ENCODE peak calls at places on chromosomes 2 and 18, in seven cellular contexts. One of them, this sample, is unnamed.

GRCh38 chr2:13193900-13194299 is 477.2 kb downstream of the TRIB2 start:
- DNase-seq in IMR-90: peak; percentile 16
- DNase-seq in esophagus squamous epithelium: no peak
- DNase-seq in lower leg skin: no peak
- DNase-seq in heart left ventricle: no peak
- DNase-seq in breast epithelium: no peak
- DNase-seq in sigmoid colon: no peak
- DNase-seq in this sample: peak; percentile 5

GRCh38 chr18:49762191-49763077 is 50.9 kb downstream of the ACAA2 start:
- DNase-seq in IMR-90: no peak
- DNase-seq in esophagus squamous epithelium: no peak
- DNase-seq in lower leg skin: peak; percentile 82
- DNase-seq in heart left ventricle: no peak
- DNase-seq in breast epithelium: no peak
- DNase-seq in sigmoid colon: no peak
- DNase-seq in this sample: no peak

GRCh38 chr2:237978058-237978712 is 11.4 kb downstream of the UBE2F start:
- DNase-seq in IMR-90: peak; percentile 30
- DNase-seq in esophagus squamous epithelium: no peak
- DNase-seq in lower leg skin: peak; percentile 77
- DNase-seq in heart left ventricle: peak; percentile 50
- DNase-seq in breast epithelium: no peak
- DNase-seq in sigmoid colon: peak; percentile 71
- DNase-seq in this sample: peak; percentile 78

GRCh38 chr2:22450831-22451230 is 934.1 kb upstream of the KLHL29 start:
- DNase-seq in IMR-90: no peak
- DNase-seq in esophagus squamous epithelium: no peak
- DNase-seq in lower leg skin: no peak
- DNase-seq in heart left ventricle: no peak
- DNase-seq in breast epithelium: peak; percentile 22
- DNase-seq in sigmoid colon: peak; percentile 56
- DNase-seq in this sample: no peak

GRCh38 chr2:174750923-174751441 is 13.3 kb downstream of the CHRNA1 start:
- DNase-seq in IMR-90: no peak
- DNase-seq in esophagus squamous epithelium: no peak
- DNase-seq in lower leg skin: peak; percentile 46
- DNase-seq in heart left ventricle: no peak
- DNase-seq in breast epithelium: no peak
- DNase-seq in sigmoid colon: no peak
- DNase-seq in this sample: no peak

GRCh38 chr2:179850188-179850587 is 11.2 kb downstream of the ZNF385B start:
- DNase-seq in IMR-90: peak; percentile 50
- DNase-seq in esophagus squamous epithelium: no peak
- DNase-seq in lower leg skin: no peak
- DNase-seq in heart left ventricle: no peak
- DNase-seq in breast epithelium: no peak
- DNase-seq in sigmoid colon: no peak
- DNase-seq in this sample: no peak

GRCh38 chr2:213834331-213834730 is 550.1 kb downstream of the SPAG16 start:
- DNase-seq in IMR-90: peak; percentile 88
- DNase-seq in esophagus squamous epithelium: no peak
- DNase-seq in lower leg skin: no peak
- DNase-seq in heart left ventricle: no peak
- DNase-seq in breast epithelium: no peak
- DNase-seq in sigmoid colon: no peak
- DNase-seq in this sample: no peak

GRCh38 chr18:36349552-36349951 is 52.0 kb downstream of the FHOD3 start:
- DNase-seq in IMR-90: peak; percentile 8
- DNase-seq in esophagus squamous epithelium: no peak
- DNase-seq in lower leg skin: no peak
- DNase-seq in heart left ventricle: no peak
- DNase-seq in breast epithelium: no peak
- DNase-seq in sigmoid colon: no peak
- DNase-seq in this sample: no peak

GRCh38 chr18:28151434-28151833 is 25.5 kb downstream of the CDH2 start:
- DNase-seq in IMR-90: no peak
- DNase-seq in esophagus squamous epithelium: no peak
- DNase-seq in lower leg skin: no peak
- DNase-seq in heart left ventricle: no peak
- DNase-seq in breast epithelium: no peak
- DNase-seq in sigmoid colon: no peak
- DNase-seq in this sample: no peak

GRCh38 chr2:25982273-25982967 is at the start of gene KIF3C:
- DNase-seq in IMR-90: peak; percentile 42
- DNase-seq in esophagus squamous epithelium: no peak
- DNase-seq in lower leg skin: peak; percentile 92
- DNase-seq in heart left ventricle: peak; percentile 74
- DNase-seq in breast epithelium: peak; percentile 60
- DNase-seq in sigmoid colon: peak; percentile 86
- DNase-seq in this sample: peak; percentile 75
- TF ChIP-seq POLR2A in IMR-90: no peak
- TF ChIP-seq POLR2A in esophagus squamous epithelium: no peak
- TF ChIP-seq POLR2A in lower leg skin: no peak
- TF ChIP-seq POLR2A in heart left ventricle: no peak
- TF ChIP-seq POLR2A in breast epithelium: no peak
- TF ChIP-seq POLR2A in sigmoid colon: no peak
- TF ChIP-seq POLR2A in this sample: no peak

DNA sequence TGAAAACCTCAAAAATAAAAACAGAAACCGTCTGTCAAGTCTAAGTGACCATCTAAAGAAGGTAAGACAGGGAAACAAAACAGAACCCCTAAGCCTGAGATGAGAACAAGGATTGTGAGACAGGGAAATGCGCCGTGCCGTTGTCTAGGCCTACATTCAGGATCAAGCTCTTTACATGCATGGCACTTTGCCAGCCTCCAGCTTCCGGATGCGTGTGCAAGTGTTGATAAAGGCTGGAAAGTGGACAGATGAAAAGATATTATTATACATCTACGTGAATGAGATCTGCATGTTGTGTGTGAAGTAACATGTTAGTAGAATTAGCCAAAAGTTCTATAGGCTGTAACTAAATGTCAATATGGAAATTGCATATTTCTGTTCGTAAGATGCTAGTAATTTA is 28.6 kb upstream of the TMEM87B start:
- DNase-seq in IMR-90: no peak
- DNase-seq in esophagus squamous epithelium: no peak
- DNase-seq in lower leg skin: no peak
- DNase-seq in heart left ventricle: no peak
- DNase-seq in breast epithelium: no peak
- DNase-seq in sigmoid colon: no peak
- DNase-seq in this sample: peak; percentile 74
- TF ChIP-seq POLR2A in IMR-90: no peak
- TF ChIP-seq POLR2A in esophagus squamous epithelium: no peak
- TF ChIP-seq POLR2A in lower leg skin: no peak
- TF ChIP-seq POLR2A in heart left ventricle: no peak
- TF ChIP-seq POLR2A in breast epithelium: no peak
- TF ChIP-seq POLR2A in sigmoid colon: no peak
- TF ChIP-seq POLR2A in this sample: no peak

DNA sequence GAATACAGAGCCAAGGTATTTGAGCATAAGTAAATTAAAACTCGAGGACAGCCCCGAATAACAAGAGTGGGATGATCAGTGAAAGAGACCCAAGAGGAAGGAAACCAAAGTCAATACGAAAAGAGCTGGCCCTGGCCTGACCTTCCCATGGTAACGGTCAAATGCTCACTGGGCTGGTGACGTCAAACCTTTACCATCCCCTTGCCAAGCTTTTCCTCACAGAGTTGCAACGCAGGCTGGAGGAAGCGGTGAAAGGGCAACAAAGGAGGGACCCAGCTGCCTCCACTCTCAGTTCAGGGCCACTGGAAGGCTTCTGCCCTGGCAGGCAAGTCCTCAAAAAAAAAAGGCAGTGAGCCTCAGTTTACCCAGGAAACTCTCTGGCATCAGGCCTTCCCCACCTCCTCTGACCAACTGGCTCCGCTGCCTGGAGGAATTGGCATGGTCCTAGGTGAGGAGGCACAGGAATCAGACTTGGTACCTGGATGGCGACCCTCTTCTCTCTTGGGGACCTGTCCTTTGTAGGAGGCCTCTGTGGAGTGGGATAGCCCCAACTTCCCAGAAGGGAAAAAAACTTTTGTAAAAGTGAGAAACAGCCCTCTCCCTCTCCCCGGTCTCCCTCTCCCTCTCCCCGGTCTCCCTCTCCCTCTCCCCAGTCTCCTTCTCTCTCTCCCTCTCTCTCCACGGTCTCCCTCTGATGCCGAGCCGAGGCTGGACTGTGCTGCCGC is 212.4 kb downstream of the ANAPC1 start:
- DNase-seq in IMR-90: no peak
- DNase-seq in esophagus squamous epithelium: no peak
- DNase-seq in lower leg skin: peak; percentile 87
- DNase-seq in heart left ventricle: peak; percentile 54
- DNase-seq in breast epithelium: no peak
- DNase-seq in sigmoid colon: peak; percentile 78
- DNase-seq in this sample: no peak
- TF ChIP-seq POLR2A in IMR-90: no peak
- TF ChIP-seq POLR2A in esophagus squamous epithelium: no peak
- TF ChIP-seq POLR2A in lower leg skin: no peak
- TF ChIP-seq POLR2A in heart left ventricle: no peak
- TF ChIP-seq POLR2A in breast epithelium: no peak
- TF ChIP-seq POLR2A in sigmoid colon: no peak
- TF ChIP-seq POLR2A in this sample: no peak

GRCh38 chr18:58344080-58344670 is 284.7 kb downstream of the ALPK2 start:
- DNase-seq in IMR-90: no peak
- DNase-seq in esophagus squamous epithelium: no peak
- DNase-seq in lower leg skin: no peak
- DNase-seq in heart left ventricle: no peak
- DNase-seq in breast epithelium: no peak
- DNase-seq in sigmoid colon: no peak
- DNase-seq in this sample: no peak

GRCh38 chr18:58338961-58339722 is 289.7 kb downstream of the ALPK2 start:
- DNase-seq in IMR-90: peak; percentile 56
- DNase-seq in esophagus squamous epithelium: no peak
- DNase-seq in lower leg skin: no peak
- DNase-seq in heart left ventricle: no peak
- DNase-seq in breast epithelium: no peak
- DNase-seq in sigmoid colon: no peak
- DNase-seq in this sample: no peak

GRCh38 chr18:58338141-58338540 is 290.8 kb downstream of the ALPK2 start:
- DNase-seq in IMR-90: no peak
- DNase-seq in esophagus squamous epithelium: no peak
- DNase-seq in lower leg skin: no peak
- DNase-seq in heart left ventricle: no peak
- DNase-seq in breast epithelium: no peak
- DNase-seq in sigmoid colon: no peak
- DNase-seq in this sample: no peak

GRCh38 chr18:58345064-58345463 is 283.8 kb downstream of the ALPK2 start:
- DNase-seq in IMR-90: no peak
- DNase-seq in esophagus squamous epithelium: no peak
- DNase-seq in lower leg skin: no peak
- DNase-seq in heart left ventricle: no peak
- DNase-seq in breast epithelium: no peak
- DNase-seq in sigmoid colon: no peak
- DNase-seq in this sample: no peak

DNA sequence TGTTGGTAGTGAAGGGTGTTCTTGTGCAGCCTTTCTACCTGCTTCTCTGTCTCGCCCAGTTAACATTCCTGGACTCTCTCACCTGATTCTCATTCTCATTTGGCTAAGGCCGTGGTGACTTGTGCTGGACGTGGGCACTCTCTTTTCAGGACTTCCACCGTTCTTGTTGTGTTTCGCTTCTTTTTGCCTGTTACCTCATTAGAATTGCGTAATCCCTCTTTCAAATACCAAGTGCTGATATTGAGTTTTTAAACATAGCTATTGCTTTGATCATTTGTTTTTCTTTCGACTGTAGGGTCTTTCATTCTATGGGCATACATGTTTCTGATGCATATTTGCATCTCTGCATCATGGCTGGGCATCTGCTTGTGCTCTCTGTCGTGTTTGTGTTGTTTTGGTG is 287.0 kb downstream of the ALPK2 start:
- DNase-seq in IMR-90: no peak
- DNase-seq in esophagus squamous epithelium: no peak
- DNase-seq in lower leg skin: no peak
- DNase-seq in heart left ventricle: no peak
- DNase-seq in breast epithelium: no peak
- DNase-seq in sigmoid colon: no peak
- DNase-seq in this sample: no peak
- TF ChIP-seq POLR2A in IMR-90: no peak
- TF ChIP-seq POLR2A in esophagus squamous epithelium: no peak
- TF ChIP-seq POLR2A in lower leg skin: no peak
- TF ChIP-seq POLR2A in heart left ventricle: no peak
- TF ChIP-seq POLR2A in breast epithelium: no peak
- TF ChIP-seq POLR2A in sigmoid colon: no peak
- TF ChIP-seq POLR2A in this sample: no peak

GRCh38 chr2:21042708-21042957 is 1.2 kb downstream of the APOB start:
- DNase-seq in IMR-90: no peak
- DNase-seq in esophagus squamous epithelium: no peak
- DNase-seq in lower leg skin: no peak
- DNase-seq in heart left ventricle: no peak
- DNase-seq in breast epithelium: no peak
- DNase-seq in sigmoid colon: no peak
- DNase-seq in this sample: no peak

GRCh38 chr2:21043744-21044532 is at the start of gene APOB:
- DNase-seq in IMR-90: no peak
- DNase-seq in esophagus squamous epithelium: no peak
- DNase-seq in lower leg skin: no peak
- DNase-seq in heart left ventricle: no peak
- DNase-seq in breast epithelium: no peak
- DNase-seq in sigmoid colon: peak; percentile 64
- DNase-seq in this sample: no peak

GRCh38 chr2:21047161-21048009 is 3.5 kb upstream of the APOB start:
- DNase-seq in IMR-90: peak; percentile 32
- DNase-seq in esophagus squamous epithelium: no peak
- DNase-seq in lower leg skin: no peak
- DNase-seq in heart left ventricle: no peak
- DNase-seq in breast epithelium: no peak
- DNase-seq in sigmoid colon: no peak
- DNase-seq in this sample: no peak

GRCh38 chr2:21042958-21043743 is 722 bp downstream of the APOB start:
- DNase-seq in IMR-90: peak; percentile 31
- DNase-seq in esophagus squamous epithelium: no peak
- DNase-seq in lower leg skin: peak; percentile 91
- DNase-seq in heart left ventricle: peak; percentile 63
- DNase-seq in breast epithelium: no peak
- DNase-seq in sigmoid colon: peak; percentile 77
- DNase-seq in this sample: peak; percentile 78

GRCh38 chr2:21044694-21045371 is 960 bp upstream of the APOB start:
- DNase-seq in IMR-90: no peak
- DNase-seq in esophagus squamous epithelium: no peak
- DNase-seq in lower leg skin: no peak
- DNase-seq in heart left ventricle: no peak
- DNase-seq in breast epithelium: no peak
- DNase-seq in sigmoid colon: no peak
- DNase-seq in this sample: no peak
- TF ChIP-seq POLR2A in IMR-90: no peak
- TF ChIP-seq POLR2A in esophagus squamous epithelium: no peak
- TF ChIP-seq POLR2A in lower leg skin: no peak
- TF ChIP-seq POLR2A in heart left ventricle: no peak
- TF ChIP-seq POLR2A in breast epithelium: no peak
- TF ChIP-seq POLR2A in sigmoid colon: no peak
- TF ChIP-seq POLR2A in this sample: no peak

DNA sequence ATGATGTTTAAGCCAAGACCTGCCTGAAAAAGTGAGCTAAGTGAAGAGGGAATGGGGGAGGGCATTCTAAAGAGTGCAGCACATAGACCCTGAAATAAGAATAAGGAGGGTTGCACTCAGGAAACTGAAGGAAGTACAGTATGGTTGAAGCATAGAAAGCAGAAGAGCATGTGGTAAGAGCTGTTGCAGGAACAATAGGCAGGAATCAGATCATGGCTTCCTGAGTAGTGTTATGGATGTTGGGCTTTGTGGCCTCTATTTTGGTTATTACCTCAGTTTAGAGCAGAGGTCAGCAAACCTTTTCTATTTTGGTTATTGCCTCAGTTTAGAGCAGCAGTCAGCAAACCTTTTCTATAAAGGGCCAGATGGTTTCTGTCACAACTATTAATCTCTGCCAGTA is 91.2 kb upstream of the MYO3B start:
- DNase-seq in IMR-90: no peak
- DNase-seq in esophagus squamous epithelium: no peak
- DNase-seq in lower leg skin: no peak
- DNase-seq in heart left ventricle: no peak
- DNase-seq in breast epithelium: no peak
- DNase-seq in sigmoid colon: no peak
- DNase-seq in this sample: no peak
- TF ChIP-seq POLR2A in IMR-90: no peak
- TF ChIP-seq POLR2A in esophagus squamous epithelium: no peak
- TF ChIP-seq POLR2A in lower leg skin: no peak
- TF ChIP-seq POLR2A in heart left ventricle: no peak
- TF ChIP-seq POLR2A in breast epithelium: no peak
- TF ChIP-seq POLR2A in sigmoid colon: no peak
- TF ChIP-seq POLR2A in this sample: no peak